ENCODE peak calls at places on chromosomes 7 and 10, in four cellular contexts. One of them, this sample, is unnamed. For H3K4me1, the result is how much of the 10 kb centered on the place peaks cover.

GRCh38 chr10:69874464-69874863 is 72.8 kb downstream of the COL13A1 start:
- DNase-seq in body of pancreas: no peak
- DNase-seq in neuronal stem cell: no peak
- DNase-seq in Panc1: peak
- DNase-seq in this sample: no peak

GRCh38 chr10:124990671-124991625 is 49.0 kb downstream of the ZRANB1 start:
- DNase-seq in body of pancreas: no peak
- DNase-seq in neuronal stem cell: no peak
- DNase-seq in Panc1: no peak
- DNase-seq in this sample: no peak

GRCh38 chr10:33132626-33133025 is 174.6 kb upstream of the ITGB1 start:
- DNase-seq in body of pancreas: no peak
- DNase-seq in neuronal stem cell: no peak
- DNase-seq in Panc1: no peak
- DNase-seq in this sample: peak

GRCh38 chr7:149772236-149772820 is 1.1 kb downstream of the ZNF467 start:
- DNase-seq in body of pancreas: peak
- DNase-seq in neuronal stem cell: peak
- DNase-seq in Panc1: no peak
- DNase-seq in this sample: no peak

GRCh38 chr10:693506-693905 is 4.0 kb upstream of the DIP2C start:
- DNase-seq in body of pancreas: peak
- DNase-seq in neuronal stem cell: no peak
- DNase-seq in Panc1: no peak
- DNase-seq in this sample: no peak

GRCh38 chr7:98420966-98421612 is 20.2 kb upstream of the BAIAP2L1 start:
- DNase-seq in body of pancreas: peak
- DNase-seq in neuronal stem cell: peak
- DNase-seq in Panc1: peak
- DNase-seq in this sample: peak

GRCh38 chr10:97828721-97829120 is 20.9 kb upstream of the GOLGA7B start:
- DNase-seq in body of pancreas: no peak
- DNase-seq in neuronal stem cell: no peak
- DNase-seq in Panc1: no peak
- DNase-seq in this sample: no peak

GRCh38 chr7:44633254-44634186 is 27.1 kb downstream of the OGDH start:
- DNase-seq in body of pancreas: peak
- DNase-seq in neuronal stem cell: no peak
- DNase-seq in Panc1: no peak
- DNase-seq in this sample: peak

GRCh38 chr7:66050990-66051424 is 24.6 kb upstream of the ASL start:
- DNase-seq in body of pancreas: peak
- DNase-seq in neuronal stem cell: no peak
- DNase-seq in Panc1: no peak
- DNase-seq in this sample: peak

DNA sequence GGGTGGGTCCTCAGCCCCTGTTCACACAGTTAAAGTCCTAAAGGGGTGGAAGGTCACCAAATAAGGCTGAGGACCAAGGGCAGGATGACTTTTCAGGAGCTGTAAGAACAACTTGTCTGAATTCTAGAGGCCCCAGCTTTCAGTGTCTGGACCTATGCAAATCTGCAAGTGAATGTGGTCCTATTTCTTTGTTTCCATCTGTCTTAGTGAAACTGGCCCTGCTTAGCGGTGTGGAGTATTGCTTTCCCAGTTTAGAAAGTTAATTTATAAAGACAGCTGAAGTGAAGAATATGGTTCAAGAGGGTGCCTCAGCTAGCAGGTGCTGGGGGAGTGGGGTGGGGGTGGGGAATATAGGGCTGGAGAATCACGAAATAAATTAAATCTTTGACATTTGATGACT is 40.1 kb downstream of the HHEX start:
- DNase-seq in body of pancreas: no peak
- DNase-seq in neuronal stem cell: no peak
- DNase-seq in Panc1: no peak
- DNase-seq in this sample: no peak
- H3K4me1 ChIP-seq in body of pancreas: under half
- H3K4me1 ChIP-seq in neuronal stem cell: under half
- H3K4me1 ChIP-seq in Panc1: under half
- H3K4me1 ChIP-seq in this sample: under half

DNA sequence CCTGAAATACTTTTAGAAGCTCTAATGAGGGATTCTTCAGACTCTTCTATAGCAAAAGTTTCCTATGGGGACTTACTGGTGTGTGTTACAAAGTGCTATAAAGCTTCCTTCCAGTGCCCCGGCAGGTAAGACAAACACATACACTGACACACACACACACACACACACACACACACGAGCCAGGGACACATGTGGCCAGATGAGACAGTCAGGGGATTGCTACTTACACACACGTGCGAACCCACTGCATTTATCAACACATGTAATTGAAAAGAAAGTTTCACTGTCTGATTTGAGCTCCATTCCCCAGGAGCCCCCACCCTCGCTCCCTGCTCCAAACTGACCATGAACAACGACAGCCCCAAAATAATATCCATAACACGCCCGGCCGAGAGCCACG is 119.8 kb downstream of the PRPF18 start:
- DNase-seq in body of pancreas: peak
- DNase-seq in neuronal stem cell: no peak
- DNase-seq in Panc1: no peak
- DNase-seq in this sample: no peak
- H3K4me1 ChIP-seq in body of pancreas: half or more
- H3K4me1 ChIP-seq in neuronal stem cell: under half
- H3K4me1 ChIP-seq in Panc1: under half
- H3K4me1 ChIP-seq in this sample: under half

DNA sequence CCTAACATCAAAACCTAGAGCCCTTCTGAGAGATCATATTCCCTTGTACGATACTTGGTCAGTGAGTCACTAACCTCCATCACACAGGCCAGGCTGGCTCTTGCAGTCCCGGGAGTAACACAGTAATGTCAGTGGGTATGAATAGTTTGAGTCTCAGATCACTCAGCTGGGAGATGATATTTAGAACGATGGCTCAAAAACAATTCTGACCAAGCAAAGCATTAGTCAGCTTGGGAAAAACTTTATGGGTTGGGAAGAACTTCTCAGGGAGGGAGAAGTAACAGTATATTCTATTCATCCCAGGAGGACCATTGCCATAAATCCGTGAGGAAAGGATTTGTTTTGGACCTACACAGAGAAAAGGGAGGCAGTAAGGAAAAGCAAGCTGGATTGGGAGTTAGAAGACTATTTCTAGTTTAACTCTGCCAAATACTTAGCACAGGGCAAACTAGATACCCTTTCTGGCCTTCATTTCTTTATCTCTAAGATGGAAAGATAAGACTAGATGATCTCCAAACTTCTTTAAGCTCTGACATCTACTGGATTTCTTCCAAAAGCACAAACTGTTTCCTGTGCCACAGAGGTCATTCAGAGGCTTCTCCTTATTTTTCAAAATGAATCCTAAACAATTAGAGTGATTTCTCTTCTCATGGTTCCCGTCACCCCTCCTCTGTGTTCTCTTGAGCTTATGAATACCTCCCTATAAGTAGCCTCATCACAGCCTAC is 179.2 kb downstream of the REEP3 start:
- DNase-seq in body of pancreas: peak
- DNase-seq in neuronal stem cell: no peak
- DNase-seq in Panc1: peak
- DNase-seq in this sample: peak
- H3K4me1 ChIP-seq in body of pancreas: half or more
- H3K4me1 ChIP-seq in neuronal stem cell: under half
- H3K4me1 ChIP-seq in Panc1: under half
- H3K4me1 ChIP-seq in this sample: under half

DNA sequence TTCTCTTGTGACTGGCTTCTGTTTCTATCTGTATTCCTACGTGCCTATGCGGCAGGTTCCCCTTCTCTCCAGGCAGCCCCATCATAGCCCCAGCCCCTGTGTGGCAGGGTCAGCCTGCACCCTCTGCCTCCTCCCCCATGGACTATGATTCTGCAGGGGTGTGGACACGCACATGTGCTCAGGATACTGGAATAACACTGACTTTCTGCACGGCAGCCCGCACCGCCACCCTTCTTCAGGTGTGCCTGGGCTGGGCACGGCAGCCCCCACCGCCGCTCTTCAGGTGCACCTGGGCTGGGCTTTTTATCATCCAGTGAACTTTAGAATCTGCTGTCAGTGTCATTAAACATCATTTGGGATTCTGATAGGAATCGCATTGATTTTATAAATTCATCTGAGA is 202.6 kb upstream of the PPP2R2D start:
- DNase-seq in body of pancreas: no peak
- DNase-seq in neuronal stem cell: no peak
- DNase-seq in Panc1: no peak
- DNase-seq in this sample: no peak
- H3K4me1 ChIP-seq in body of pancreas: under half
- H3K4me1 ChIP-seq in neuronal stem cell: under half
- H3K4me1 ChIP-seq in Panc1: under half
- H3K4me1 ChIP-seq in this sample: under half

GRCh38 chr10:106897631-106898161 is 266.8 kb downstream of the SORCS1 start:
- DNase-seq in body of pancreas: peak
- DNase-seq in neuronal stem cell: no peak
- DNase-seq in Panc1: no peak
- DNase-seq in this sample: peak

GRCh38 chr10:106900041-106900674 is 264.3 kb downstream of the SORCS1 start:
- DNase-seq in body of pancreas: no peak
- DNase-seq in neuronal stem cell: no peak
- DNase-seq in Panc1: no peak
- DNase-seq in this sample: no peak

GRCh38 chr10:106904209-106904608 is 260.3 kb downstream of the SORCS1 start:
- DNase-seq in body of pancreas: no peak
- DNase-seq in neuronal stem cell: no peak
- DNase-seq in Panc1: no peak
- DNase-seq in this sample: no peak

GRCh38 chr10:106894675-106895074 is 269.8 kb downstream of the SORCS1 start:
- DNase-seq in body of pancreas: no peak
- DNase-seq in neuronal stem cell: no peak
- DNase-seq in Panc1: no peak
- DNase-seq in this sample: no peak

DNA sequence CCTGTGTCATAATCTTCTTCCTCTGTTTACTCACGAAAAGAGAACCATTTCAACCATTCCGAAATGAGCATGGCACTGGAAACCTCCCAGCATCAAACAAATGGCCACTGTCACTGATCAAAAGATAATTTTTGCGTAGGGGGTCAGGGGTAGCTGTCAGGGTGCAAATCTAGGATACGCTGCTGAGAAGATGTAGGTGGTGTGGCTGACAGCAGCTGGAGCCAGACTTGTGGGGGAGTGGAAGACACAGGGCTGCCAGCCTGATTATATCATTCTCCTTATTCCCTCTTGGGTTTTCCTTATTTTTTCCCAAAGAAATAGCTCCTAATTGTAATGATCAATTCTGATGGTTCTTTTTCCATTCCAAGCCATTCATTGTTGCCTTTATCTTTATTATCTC is 266.1 kb downstream of the SORCS1 start:
- DNase-seq in body of pancreas: no peak
- DNase-seq in neuronal stem cell: no peak
- DNase-seq in Panc1: no peak
- DNase-seq in this sample: no peak
- H3K4me1 ChIP-seq in body of pancreas: under half
- H3K4me1 ChIP-seq in neuronal stem cell: under half
- H3K4me1 ChIP-seq in Panc1: under half
- H3K4me1 ChIP-seq in this sample: under half

DNA sequence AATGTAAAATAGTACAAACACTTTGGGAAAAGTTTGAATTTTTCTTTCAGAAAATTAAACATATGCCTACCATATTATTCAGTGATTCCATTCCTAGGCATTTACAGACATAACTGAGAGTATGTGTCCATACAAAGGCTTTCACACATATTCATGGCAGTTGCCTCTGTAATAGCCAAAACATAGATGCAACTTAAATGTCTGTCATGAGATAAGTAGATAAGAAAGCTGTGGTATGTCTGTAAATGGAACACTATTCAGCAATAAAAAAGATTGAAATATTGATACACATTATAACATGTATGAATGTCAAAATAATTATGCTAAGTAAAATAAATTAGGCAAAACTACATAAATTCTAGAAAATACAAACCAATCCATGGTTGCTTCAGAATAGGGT is 964.5 kb upstream of the MBL2 start:
- DNase-seq in body of pancreas: no peak
- DNase-seq in neuronal stem cell: no peak
- DNase-seq in Panc1: no peak
- DNase-seq in this sample: no peak
- H3K4me1 ChIP-seq in body of pancreas: under half
- H3K4me1 ChIP-seq in neuronal stem cell: under half
- H3K4me1 ChIP-seq in Panc1: under half
- H3K4me1 ChIP-seq in this sample: under half

GRCh38 chr10:71636588-71636987 is 83.0 kb downstream of the C10orf105 start:
- DNase-seq in body of pancreas: no peak
- DNase-seq in neuronal stem cell: no peak
- DNase-seq in Panc1: no peak
- DNase-seq in this sample: no peak
- H3K4me1 ChIP-seq in body of pancreas: under half
- H3K4me1 ChIP-seq in neuronal stem cell: under half
- H3K4me1 ChIP-seq in Panc1: under half
- H3K4me1 ChIP-seq in this sample: under half

This sample was measured in SJCRH30.